ENCODE peak calls at places on chromosomes 7 and 10, in six cellular contexts. G, H, B, P, M and O are unnamed samples.
A peak's percentile ranks its signal among the peaks of the same experiment; 100 is the strongest.

GRCh38 chr7:45703911-45704682 is 129.9 kb downstream of the ADCY1 start:
- DNase-seq in G (no peak), H (no peak), B (no peak), P (no peak), M (no peak), O (no peak)

GRCh38 chr10:14742815-14743214 is 31.9 kb downstream of the FAM107B start:
- DNase-seq in G (peak; percentile 46), H (no peak), B (no peak), P (no peak), M (no peak), O (no peak)

GRCh38 chr7:158138329-158138597 is 449.4 kb downstream of the PTPRN2 start:
- DNase-seq in G (no peak), H (no peak), B (no peak), P (no peak), M (no peak), O (no peak)

GRCh38 chr7:65251851-65252620 is 121.6 kb upstream of the ZNF92 start:
- DNase-seq in G (peak; percentile 64), H (peak; percentile 96), B (peak; percentile 7), P (no peak), M (peak; percentile 63), O (peak; percentile 78)

GRCh38 chr10:101018118-101018599 is 12.8 kb downstream of the PDZD7 start:
- DNase-seq in G (no peak), H (peak; percentile 51), B (no peak), P (no peak), M (no peak), O (no peak)

GRCh38 chr10:133342942-133343341 is 4.2 kb upstream of the PRAP1 start:
- DNase-seq in G (no peak), H (no peak), B (no peak), P (no peak), M (no peak), O (no peak)

GRCh38 chr7:106840342-106840741 is 24.7 kb upstream of the PIK3CG start:
- DNase-seq in G (no peak), H (no peak), B (peak; percentile 54), P (no peak), M (no peak), O (no peak)

GRCh38 chr10:117078168-117078837 is 59.8 kb downstream of the VAX1 start:
- DNase-seq in G (no peak), H (no peak), B (no peak), P (no peak), M (no peak), O (no peak)

GRCh38 chr10:23453465-23453864 is 14.6 kb downstream of the OTUD1 start:
- DNase-seq in G (no peak), H (no peak), B (no peak), P (no peak), M (no peak), O (no peak)

GRCh38 chr7:12244129-12244528 is 33.0 kb downstream of the TMEM106B start:
- DNase-seq in G (no peak), H (peak; percentile 17), B (peak; percentile 40), P (no peak), M (peak; percentile 10), O (peak; percentile 10)

GRCh38 chr10:122352817-122353525 is 21.5 kb upstream of the PLEKHA1 start:
- DNase-seq in G (no peak), H (no peak), B (no peak), P (no peak), M (no peak), O (no peak)

GRCh38 chr10:90920986-90921643 is at the start of gene ANKRD1:
- DNase-seq in G (no peak), H (peak; percentile 80), B (peak; percentile 99), P (no peak), M (peak; percentile 83), O (no peak)

GRCh38 chr7:20306499-20306946 is 24.2 kb upstream of the ITGB8 start:
- DNase-seq in G (no peak), H (peak; percentile 34), B (no peak), P (no peak), M (no peak), O (peak; percentile 14)

GRCh38 chr10:96339383-96339782 is 19.4 kb downstream of the OPALIN start:
- DNase-seq in G (no peak), H (no peak), B (no peak), P (no peak), M (no peak), O (no peak)

GRCh38 chr10:68553138-68553537 is 7.0 kb upstream of the TET1 start:
- DNase-seq in G (no peak), H (peak; percentile 26), B (no peak), P (no peak), M (no peak), O (no peak)